ENCODE peak calls at places on chromosomes 13 and 19, in ten cellular contexts. Q, B, W, I, P, K, N, M, H and D are unnamed samples.

GRCh38 chr19:5129691-5130090 is 160.8 kb downstream of the KDM4B start:
- DNase-seq in Q (no peak), M (no peak), K (no peak), H (no peak), W (no peak), N (no peak), I (no peak), B (no peak), P (no peak), D (no peak)

GRCh38 chr19:50514346-50515167 is 844 bp upstream of the ASPDH start:
- DNase-seq in Q (peak), I (peak), P (no peak), H (no peak), W (no peak), M (no peak), N (no peak), B (no peak), K (no peak), D (no peak)

GRCh38 chr13:111900390-111901180 is 166.4 kb upstream of the SOX1 start:
- DNase-seq in N (no peak), K (no peak), M (no peak), B (no peak), W (peak), I (no peak), P (no peak), Q (no peak), H (no peak), D (no peak)

GRCh38 chr19:10424011-10424637 is 3.8 kb downstream of the PDE4A start:
- DNase-seq in K (peak), B (no peak), M (no peak), N (peak), Q (peak), I (no peak), W (peak), H (peak), P (peak), D (peak)

GRCh38 chr19:6362024-6362344 is 653 bp downstream of the CLPP start:
- DNase-seq in H (no peak), N (no peak), W (no peak), M (no peak), I (no peak), K (no peak), Q (no peak), B (no peak), P (no peak), D (no peak)

GRCh38 chr13:46137627-46138026 is 32.8 kb upstream of the CPB2 start:
- DNase-seq in M (no peak), B (no peak), N (no peak), Q (no peak), H (no peak), I (no peak), K (no peak), P (no peak), W (no peak), D (no peak)

GRCh38 chr13:24875566-24875965 is 111.6 kb downstream of the RNF17 start:
- DNase-seq in W (no peak), Q (no peak), I (no peak), M (no peak), B (no peak), N (no peak), K (peak), P (no peak), H (peak), D (no peak)

GRCh38 chr13:47837104-47837880 is 163.8 kb downstream of the SUCLA2 start:
- DNase-seq in I (no peak), N (no peak), H (no peak), M (no peak), Q (no peak), B (no peak), W (no peak), K (no peak), P (no peak), D (no peak)

GRCh38 chr19:15419413-15420025 is 731 bp upstream of the AKAP8L start:
- DNase-seq in B (no peak), I (no peak), H (no peak), W (no peak), P (no peak), M (no peak), Q (peak), N (no peak), K (no peak), D (no peak)

GRCh38 chr19:3867971-3868769 is 668 bp downstream of the ZFR2 start:
- DNase-seq in W (no peak), I (no peak), B (no peak), P (no peak), Q (no peak), M (no peak), K (no peak), H (no peak), N (no peak), D (no peak)

GRCh38 chr13:65472336-65472735 is 1757.8 kb downstream of the PCDH9 start:
- DNase-seq in H (no peak), Q (no peak), B (no peak), W (no peak), N (no peak), P (no peak), I (no peak), K (no peak), M (no peak), D (no peak)

GRCh38 chr19:38073806-38074685 is 150.0 kb downstream of the DPF1 start:
- DNase-seq in P (no peak), M (no peak), I (peak), H (peak), Q (peak), N (no peak), K (peak), B (no peak), W (no peak), D (no peak)

GRCh38 chr19:34298891-34299510 is 44.6 kb downstream of the GARRE1 start:
- DNase-seq in P (no peak), Q (no peak), I (no peak), N (no peak), H (peak), M (no peak), K (peak), B (no peak), W (no peak), D (no peak)

GRCh38 chr19:10514211-10515145 is 2.8 kb downstream of the S1PR5 start:
- DNase-seq in M (no peak), I (no peak), H (no peak), K (no peak), P (no peak), W (no peak), Q (no peak), B (no peak), N (no peak), D (no peak)

GRCh38 chr13:100440756-100441421 is 147.7 kb downstream of the GGACT start:
- DNase-seq in P (no peak), H (no peak), W (no peak), N (no peak), K (no peak), Q (no peak), M (no peak), I (no peak), B (no peak), D (no peak)

GRCh38 chr13:32212420-32212819 is 102.7 kb downstream of the ZAR1L start:
- DNase-seq in B (peak), M (no peak), H (no peak), N (no peak), I (no peak), Q (no peak), P (no peak), W (no peak), K (no peak), D (no peak)

GRCh38 chr19:35596366-35596999 is 10.5 kb downstream of the PMIS2 start:
- DNase-seq in P (peak), I (no peak), W (no peak), Q (no peak), K (no peak), B (no peak), M (no peak), H (no peak), N (no peak), D (no peak)

GRCh38 chr13:41468631-41469030 is 11.3 kb downstream of the RGCC start:
- DNase-seq in P (no peak), N (no peak), B (no peak), W (no peak), K (no peak), H (no peak), I (no peak), Q (no peak), M (no peak), D (no peak)

GRCh38 chr19:46019270-46019669 is 3.6 kb downstream of the PGLYRP1 start:
- DNase-seq in K (no peak), I (no peak), N (no peak), B (no peak), M (no peak), P (no peak), W (no peak), Q (no peak), H (no peak), D (no peak)

GRCh38 chr19:39407644-39408391 is 1.2 kb downstream of the ZFP36 start:
- DNase-seq in B (no peak), P (peak), I (no peak), M (no peak), W (peak), H (peak), N (peak), Q (no peak), K (peak), D (no peak)

GRCh38 chr13:73835138-73835721 is 299.0 kb downstream of the KLF12 start:
- DNase-seq in M (peak), K (no peak), I (no peak), H (peak), W (no peak), B (no peak), P (peak), Q (peak), N (no peak), D (peak)